ENCODE peak calls at places on chromosomes 1 and 21, in eight cellular contexts. H is thyroid gland, M is uterus, T is psoas muscle, V is dorsolateral prefrontal cortex, S is coronary artery, X is HCT116, O is heart right ventricle. A is an unnamed sample.

GRCh38 chr1:213829806-213830205 is 158.0 kb upstream of the PROX1 start:
- DNase-seq in H (no peak), M (no peak), T (no peak), V (no peak), S (no peak), X (no peak), O (no peak), A (no peak)

GRCh38 chr1:36924282-36924791 is 110.0 kb downstream of the GRIK3 start:
- DNase-seq in H (peak), M (no peak), T (no peak), V (no peak), S (no peak), X (no peak), O (peak), A (peak)

GRCh38 chr1:37501661-37502060 is 12.9 kb downstream of the MEAF6 start:
- DNase-seq in H (no peak), M (no peak), T (no peak), V (no peak), S (no peak), X (no peak), O (no peak), A (no peak)

GRCh38 chr1:77424236-77424635 is 142.4 kb downstream of the AK5 start:
- DNase-seq in H (no peak), M (no peak), T (no peak), V (no peak), S (no peak), X (no peak), O (no peak), A (no peak)

GRCh38 chr1:19423130-19423529 is 62.2 kb downstream of the CAPZB start:
- DNase-seq in H (no peak), M (no peak), T (no peak), V (no peak), S (no peak), X (no peak), O (no peak), A (no peak)

GRCh38 chr1:230000439-230001184 is 66.4 kb upstream of the GALNT2 start:
- DNase-seq in H (no peak), M (no peak), T (no peak), V (no peak), S (no peak), X (no peak), O (no peak), A (no peak)

GRCh38 chr1:231691618-231692259 is 65.1 kb downstream of the DISC1 start:
- DNase-seq in H (peak), M (no peak), T (no peak), V (peak), S (no peak), X (peak), O (peak), A (no peak)

GRCh38 chr1:52633291-52633754 is 355 bp downstream of the SHISAL2A start:
- DNase-seq in H (no peak), M (no peak), T (no peak), V (no peak), S (no peak), X (no peak), O (peak), A (no peak)

GRCh38 chr1:156794506-156795373 is 21.9 kb downstream of the SH2D2A start:
- DNase-seq in H (no peak), M (no peak), T (no peak), V (no peak), S (no peak), X (no peak), O (no peak), A (no peak)

GRCh38 chr1:2803086-2803930 is 1.8 kb upstream of the TTC34 start:
- DNase-seq in H (no peak), M (no peak), T (peak), V (no peak), S (no peak), X (no peak), O (peak), A (no peak)

GRCh38 chr1:17190526-17190995 is 14.4 kb upstream of the PADI1 start:
- DNase-seq in H (no peak), M (no peak), T (no peak), V (no peak), S (peak), X (no peak), O (no peak), A (no peak)

GRCh38 chr1:76759950-76760349 is 107.3 kb upstream of the ST6GALNAC5 start:
- DNase-seq in H (peak), M (no peak), T (no peak), V (no peak), S (no peak), X (no peak), O (no peak), A (no peak)

GRCh38 chr1:157196245-157196543 is 58.0 kb upstream of the ETV3 start:
- DNase-seq in H (no peak), M (no peak), T (no peak), V (no peak), S (no peak), X (no peak), O (no peak), A (no peak)

GRCh38 chr1:213474054-213474453 is 423.0 kb downstream of the RPS6KC1 start:
- DNase-seq in H (peak), M (no peak), T (no peak), V (no peak), S (no peak), X (no peak), O (peak), A (no peak)

GRCh38 chr1:172653015-172653709 is 5.7 kb upstream of the FASLG start:
- DNase-seq in H (no peak), M (no peak), T (no peak), V (no peak), S (no peak), X (no peak), O (no peak), A (no peak)

GRCh38 chr1:14659913-14660312 is 61.4 kb downstream of the KAZN start:
- DNase-seq in H (no peak), M (no peak), T (no peak), V (no peak), S (no peak), X (no peak), O (no peak), A (no peak)

GRCh38 chr1:9319208-9319788 is 26.6 kb downstream of the SPSB1 start:
- DNase-seq in H (no peak), M (no peak), T (no peak), V (no peak), S (no peak), X (no peak), O (no peak), A (no peak)

GRCh38 chr21:38438476-38438893 is 59.8 kb downstream of the ERG start:
- DNase-seq in H (no peak), M (peak), T (peak), V (no peak), S (peak), X (no peak), O (peak), A (no peak)

GRCh38 chr1:235018720-235019444 is 109.8 kb downstream of the TOMM20 start:
- DNase-seq in H (no peak), M (no peak), T (no peak), V (no peak), S (no peak), X (no peak), O (no peak), A (no peak)

GRCh38 chr21:33844104-33844889 is 71.3 kb downstream of the ATP5PO start:
- DNase-seq in H (no peak), M (peak), T (no peak), V (no peak), S (peak), X (no peak), O (peak), A (peak)

GRCh38 chr1:68516066-68516465 is 19.2 kb upstream of the DEPDC1 start:
- DNase-seq in H (no peak), M (no peak), T (no peak), V (no peak), S (no peak), X (no peak), O (no peak), A (no peak)

GRCh38 chr1:239719642-239720258 is 333.4 kb downstream of the CHRM3 start:
- DNase-seq in H (no peak), M (no peak), T (no peak), V (no peak), S (no peak), X (no peak), O (no peak), A (no peak)

GRCh38 chr1:17554966-17555365 is 15.5 kb downstream of the ARHGEF10L start:
- DNase-seq in H (no peak), M (no peak), T (no peak), V (no peak), S (no peak), X (no peak), O (no peak), A (no peak)

GRCh38 chr1:218480137-218480536 is 135.0 kb downstream of the TGFB2 start:
- DNase-seq in H (no peak), M (no peak), T (no peak), V (no peak), S (no peak), X (no peak), O (no peak), A (no peak)

GRCh38 chr21:33441489-33442477 is 38.0 kb downstream of the TMEM50B start:
- DNase-seq in H (peak), M (no peak), T (peak), V (no peak), S (peak), X (no peak), O (peak), A (no peak)

GRCh38 chr1:29120955-29121485 is 2.7 kb downstream of the TMEM200B start:
- DNase-seq in H (peak), M (peak), T (peak), V (no peak), S (peak), X (peak), O (peak), A (no peak)

GRCh38 chr1:46512135-46512791 is 22.6 kb downstream of the DMBX1 start:
- DNase-seq in H (no peak), M (no peak), T (peak), V (no peak), S (no peak), X (no peak), O (no peak), A (no peak)

GRCh38 chr1:41810446-41810845 is 108.3 kb downstream of the HIVEP3 start:
- DNase-seq in H (peak), M (no peak), T (no peak), V (no peak), S (no peak), X (no peak), O (no peak), A (no peak)

GRCh38 chr1:173504268-173504667 is 27.1 kb downstream of the PRDX6 start:
- DNase-seq in H (no peak), M (no peak), T (no peak), V (no peak), S (no peak), X (no peak), O (no peak), A (no peak)

GRCh38 chr1:1678581-1679380 is 13.8 kb downstream of the SLC35E2B start:
- DNase-seq in H (peak), M (no peak), T (peak), V (no peak), S (no peak), X (no peak), O (peak), A (no peak)

GRCh38 chr1:207847116-207847515 is 63.8 kb downstream of the CD34 start:
- DNase-seq in H (no peak), M (no peak), T (no peak), V (no peak), S (peak), X (no peak), O (no peak), A (no peak)

GRCh38 chr1:66316464-66317155 is 217.3 kb upstream of the SGIP1 start:
- DNase-seq in H (no peak), M (no peak), T (no peak), V (no peak), S (no peak), X (no peak), O (no peak), A (peak)
- TF ChIP-seq CTCF in H (no peak), M (no peak), T (no peak), V (no peak), S (no peak), X (no peak), O (no peak), A (no peak)

GRCh38 chr1:244835276-244836134 is at the start of gene COX20:
- DNase-seq in H (peak), M (peak), T (peak), V (peak), S (peak), X (peak), O (peak), A (peak)

GRCh38 chr1:244834596-244835275 is 722 bp upstream of the COX20 start:
- DNase-seq in H (no peak), M (no peak), T (no peak), V (peak), S (peak), X (peak), O (peak), A (peak)

GRCh38 chr1:244836598-244836997 is 1.1 kb downstream of the COX20 start:
- DNase-seq in H (no peak), M (no peak), T (no peak), V (no peak), S (no peak), X (no peak), O (no peak), A (no peak)

GRCh38 chr1:244836135-244836521 is 670 bp downstream of the COX20 start:
- DNase-seq in H (no peak), M (no peak), T (no peak), V (no peak), S (no peak), X (no peak), O (no peak), A (no peak)

GRCh38 chr1:244833734-244834595 is 1.5 kb upstream of the COX20 start:
- DNase-seq in H (peak), M (peak), T (peak), V (peak), S (no peak), X (peak), O (peak), A (peak)
- TF ChIP-seq CTCF in H (peak), M (peak), T (peak), V (peak), S (no peak), X (peak), O (peak), A (no peak)

GRCh38 chr1:39672551-39672947 is 642 bp upstream of the NT5C1A start:
- DNase-seq in H (peak), M (no peak), T (no peak), V (no peak), S (no peak), X (no peak), O (no peak), A (no peak)
- TF ChIP-seq CTCF in H (no peak), M (no peak), T (peak), V (peak), S (no peak), X (peak), O (peak), A (no peak)

GRCh38 chr1:245512980-245513578 is 358.3 kb downstream of the KIF26B start:
- DNase-seq in H (peak), M (no peak), T (no peak), V (no peak), S (no peak), X (no peak), O (no peak), A (no peak)
- TF ChIP-seq CTCF in H (no peak), M (no peak), T (no peak), V (no peak), S (no peak), X (peak), O (peak), A (no peak)